ENCODE peak calls at places on chromosomes 2 and 18, in four cellular contexts. M is uterus; D is bronchial epithelial cell; Z is stimulated activated CD4-positive, alpha-beta T cell treated with anti-CD3 and anti-CD28 coated beads, Interleukin-1b, Interleukin-23, amount 100 ng/mL, for 48 hours. L is an unnamed sample.

GRCh38 chr2:64695656-64696310 is 42.1 kb upstream of the SERTAD2 start:
- DNase-seq in D (no peak), M (no peak), Z (no peak), L (no peak)

GRCh38 chr18:46315187-46315586 is 211.0 kb downstream of the HAUS1 start:
- DNase-seq in D (no peak), M (no peak), Z (no peak), L (peak)

GRCh38 chr2:3312576-3313345 is 64.9 kb downstream of the EIPR1 start:
- DNase-seq in Z (no peak), M (no peak), D (no peak), L (no peak)

GRCh38 chr2:11998218-11998617 is 251.8 kb downstream of the LPIN1 start:
- DNase-seq in Z (no peak), M (no peak), D (peak), L (no peak)

GRCh38 chr2:111701266-111701665 is 182.7 kb downstream of the ANAPC1 start:
- DNase-seq in M (no peak), Z (no peak), D (peak), L (no peak)

GRCh38 chr2:177072069-177072468 is 140.5 kb upstream of the HNRNPA3 start:
- DNase-seq in D (peak), Z (no peak), M (no peak), L (no peak)

GRCh38 chr18:37505321-37505720 is 60.3 kb downstream of the CELF4 start:
- DNase-seq in M (no peak), D (no peak), Z (no peak), L (no peak)

GRCh38 chr2:101689120-101689827 is 8.2 kb upstream of the MAP4K4 start:
- DNase-seq in Z (no peak), M (no peak), D (no peak), L (no peak)

GRCh38 chr2:174829550-174829949 is 65.3 kb upstream of the CHRNA1 start:
- DNase-seq in Z (no peak), D (no peak), M (no peak), L (no peak)

GRCh38 chr2:233387667-233388528 is 33.6 kb downstream of the DGKD start:
- DNase-seq in M (peak), Z (no peak), D (no peak), L (no peak)

GRCh38 chr2:20674974-20675679 is 8.2 kb downstream of the GDF7 start:
- DNase-seq in M (peak), D (peak), Z (no peak), L (no peak)

GRCh38 chr2:99821572-99822369 is 320.6 kb downstream of the AFF3 start:
- DNase-seq in M (no peak), Z (no peak), D (peak), L (no peak)

GRCh38 chr2:235709124-235709813 is 215.4 kb downstream of the AGAP1 start:
- DNase-seq in Z (no peak), M (no peak), D (peak), L (no peak)

GRCh38 chr2:121153516-121153915 is 131.5 kb downstream of the TFCP2L1 start:
- DNase-seq in Z (no peak), M (no peak), D (no peak), L (no peak)

GRCh38 chr2:140918426-140918825 is 1212.4 kb downstream of the LRP1B start:
- DNase-seq in Z (no peak), M (no peak), D (no peak), L (no peak)

GRCh38 chr2:189304360-189304759 is 124.8 kb upstream of the COL5A2 start:
- DNase-seq in Z (peak), M (no peak), D (no peak), L (no peak)